ENCODE peak calls at places on chromosomes 7 and 10, in seven cellular contexts. S is OCI-LY7, R is transverse colon, H is mammary epithelial cell, D is thoracic aorta, X is choroid plexus epithelial cell, W is AG04450. C is an unnamed sample.

GRCh38 chr10:22335204-22335956 is 9.9 kb upstream of the SPAG6 start:
- DNase-seq in S (no peak), R (peak; percentile 61), H (peak; percentile 24), D (no peak), X (peak; percentile 42), W (no peak), C (no peak)

GRCh38 chr10:100670828-100671479 is 74.4 kb upstream of the PAX2 start:
- DNase-seq in S (peak; percentile 47), R (peak; percentile 27), H (no peak), D (no peak), X (peak; percentile 3), W (no peak), C (no peak)

GRCh38 chr7:7176421-7177043 is 5.8 kb upstream of the C1GALT1 start:
- DNase-seq in S (no peak), R (no peak), H (peak; percentile 87), D (no peak), X (peak; percentile 93), W (no peak), C (peak; percentile 63)

GRCh38 chr7:84697506-84697905 is 489.4 kb downstream of the SEMA3D start:
- DNase-seq in S (no peak), R (no peak), H (peak; percentile 84), D (no peak), X (peak; percentile 94), W (peak; percentile 66), C (peak; percentile 55)

GRCh38 chr7:16421333-16422099 is at the start of gene CRPPA:
- DNase-seq in S (no peak), R (peak; percentile 36), H (peak; percentile 83), D (no peak), X (peak; percentile 55), W (no peak), C (no peak)

GRCh38 chr7:116899308-116899707 is 36.9 kb downstream of the CAPZA2 start:
- DNase-seq in S (no peak), R (no peak), H (peak; percentile 35), D (no peak), X (peak; percentile 38), W (no peak), C (no peak)

GRCh38 chr10:71840177-71840711 is 10.8 kb downstream of the PSAP start:
- DNase-seq in S (no peak), R (peak; percentile 66), H (peak; percentile 88), D (peak; percentile 72), X (peak; percentile 98), W (peak; percentile 84), C (peak; percentile 96)

GRCh38 chr7:97179454-97180104 is 62.1 kb downstream of the SDHAF3 start:
- DNase-seq in S (peak; percentile 66), R (peak; percentile 23), H (peak; percentile 32), D (no peak), X (peak; percentile 79), W (peak; percentile 29), C (peak; percentile 34)

GRCh38 chr10:34187201-34187600 is 627.9 kb downstream of the PARD3 start:
- DNase-seq in S (no peak), R (no peak), H (no peak), D (no peak), X (no peak), W (no peak), C (no peak)

GRCh38 chr10:115827180-115827579 is 445.8 kb downstream of the GFRA1 start:
- DNase-seq in S (no peak), R (no peak), H (no peak), D (no peak), X (no peak), W (peak; percentile 21), C (peak; percentile 70)

GRCh38 chr7:153393666-153394065 is 634.1 kb downstream of the ACTR3B start:
- DNase-seq in S (peak; percentile 3), R (no peak), H (no peak), D (no peak), X (no peak), W (no peak), C (no peak)

GRCh38 chr7:143975617-143976016 is 21.0 kb downstream of the OR2F1 start:
- DNase-seq in S (no peak), R (no peak), H (no peak), D (no peak), X (peak; percentile 52), W (no peak), C (no peak)

DNA sequence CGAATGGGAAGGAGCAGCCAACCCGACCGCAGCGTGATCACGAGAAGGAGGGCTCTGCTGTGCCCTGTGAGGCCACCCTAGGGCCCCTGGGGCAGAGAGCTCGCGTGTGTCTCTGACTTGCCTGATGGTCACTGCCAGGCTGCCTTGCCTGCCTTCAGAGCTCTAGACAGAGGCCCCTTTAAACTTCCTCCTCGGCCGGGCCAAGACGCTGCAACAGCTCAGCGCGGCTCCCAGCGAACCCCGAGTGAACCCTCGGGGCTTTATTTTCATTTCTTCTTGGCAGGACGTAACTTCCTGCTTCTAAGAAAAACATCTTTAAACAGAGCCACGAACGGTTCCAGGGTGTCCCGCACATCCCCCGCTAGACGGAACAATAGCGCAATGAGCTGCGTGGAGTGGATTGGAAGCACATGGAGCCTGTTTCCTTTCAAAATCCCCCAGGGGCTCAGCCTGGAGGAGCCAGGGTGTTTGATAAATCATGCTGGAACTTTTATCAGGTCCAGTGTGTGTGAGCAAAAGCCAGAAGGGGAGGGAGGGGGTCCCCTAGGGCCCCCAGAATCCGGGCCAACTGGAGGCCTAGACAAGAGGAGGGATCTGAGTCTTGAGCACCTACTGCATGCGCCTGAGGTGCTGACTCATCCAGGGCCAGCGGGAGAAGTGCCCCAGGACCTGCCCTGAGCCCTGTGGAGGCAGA is 134.1 kb upstream of the GDF10 start:
- DNase-seq in S (no peak), R (peak; percentile 29), H (no peak), D (no peak), X (peak; percentile 92), W (peak; percentile 45), C (no peak)
- H3K4me3 ChIP-seq in S (no peak overlapping the region), R (no peak overlapping the region), H (peak overlapping the region; percentile 9), D (peak overlapping the region; percentile 56), X (peak overlapping the region; percentile 32), W (peak overlapping the region; percentile 3), C (no peak overlapping the region)

GRCh38 chr7:130154131-130154500 is 51.1 kb downstream of the TMEM209 start:
- DNase-seq in S (no peak), R (no peak), H (no peak), D (no peak), X (no peak), W (no peak), C (peak; percentile 37)

GRCh38 chr7:130153251-130153908 is 51.8 kb downstream of the TMEM209 start:
- DNase-seq in S (no peak), R (no peak), H (no peak), D (no peak), X (no peak), W (no peak), C (no peak)

GRCh38 chr7:130156140-130156539 is 49.1 kb downstream of the TMEM209 start:
- DNase-seq in S (no peak), R (no peak), H (no peak), D (no peak), X (no peak), W (no peak), C (no peak)

GRCh38 chr7:130152270-130153141 is 52.7 kb downstream of the TMEM209 start:
- DNase-seq in S (no peak), R (no peak), H (no peak), D (no peak), X (peak; percentile 48), W (no peak), C (no peak)

GRCh38 chr7:130154501-130155317 is 50.5 kb downstream of the TMEM209 start:
- DNase-seq in S (no peak), R (no peak), H (no peak), D (no peak), X (no peak), W (no peak), C (no peak)
- TF ChIP-seq CTCF in S (peak; percentile 35), R (no peak), H (no peak), D (no peak), X (peak; percentile 41), W (peak; percentile 33), C (peak; percentile 41)

DNA sequence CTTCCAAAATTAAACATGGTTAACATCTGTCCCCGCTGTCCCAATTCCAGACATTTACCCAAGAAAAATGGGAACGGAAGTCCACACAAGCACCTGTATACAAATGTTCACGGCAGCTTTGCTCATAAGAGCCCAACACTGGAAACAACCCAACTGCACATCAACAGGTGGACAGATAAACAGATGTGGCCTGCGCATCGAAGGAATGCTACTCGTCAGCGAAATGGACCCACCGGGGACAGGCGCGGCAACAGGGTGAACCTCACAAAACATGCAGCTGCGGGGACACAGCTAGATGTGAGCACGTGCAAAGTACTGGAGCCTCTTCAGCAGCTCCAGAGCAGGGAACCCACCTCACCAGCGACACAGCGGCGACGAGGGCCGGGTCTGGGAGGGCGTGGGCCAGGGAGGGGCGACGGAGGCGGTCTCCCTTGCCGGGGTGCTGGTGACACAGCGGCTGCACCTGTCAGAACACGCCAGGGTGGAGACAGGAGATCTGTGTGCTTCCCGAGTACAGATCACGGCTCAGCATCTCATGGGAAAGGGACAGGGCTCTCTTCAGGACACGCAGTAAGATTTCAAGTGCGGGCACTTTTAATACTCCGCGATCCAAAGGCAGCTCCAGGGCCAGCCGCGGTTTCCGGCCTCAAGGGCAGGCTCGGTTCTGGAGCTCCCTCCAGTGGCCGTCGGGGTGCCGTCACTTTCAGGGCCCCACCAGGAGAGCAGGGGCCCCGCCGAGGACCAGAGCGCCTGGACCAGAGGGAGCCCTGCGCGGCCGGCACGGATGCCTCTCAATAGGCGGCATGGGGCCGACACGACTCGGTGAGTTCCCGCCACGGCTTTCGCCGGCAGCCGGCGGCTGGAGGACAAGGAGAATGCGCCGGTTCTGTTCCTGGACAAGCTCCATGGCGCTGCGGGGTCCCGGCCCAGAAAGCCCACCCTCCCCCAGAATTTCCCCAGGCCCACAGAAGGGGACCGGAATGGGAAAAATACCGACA is 21.2 kb downstream of the GPR146 start:
- DNase-seq in S (peak; percentile 80), R (peak; percentile 88), H (peak; percentile 44), D (peak; percentile 46), X (peak; percentile 76), W (no peak), C (no peak)
- H3K4me3 ChIP-seq in S (peak overlapping the region; percentile 38), R (no peak overlapping the region), H (no peak overlapping the region), D (peak overlapping the region; percentile 62), X (no peak overlapping the region), W (no peak overlapping the region), C (no peak overlapping the region)

DNA sequence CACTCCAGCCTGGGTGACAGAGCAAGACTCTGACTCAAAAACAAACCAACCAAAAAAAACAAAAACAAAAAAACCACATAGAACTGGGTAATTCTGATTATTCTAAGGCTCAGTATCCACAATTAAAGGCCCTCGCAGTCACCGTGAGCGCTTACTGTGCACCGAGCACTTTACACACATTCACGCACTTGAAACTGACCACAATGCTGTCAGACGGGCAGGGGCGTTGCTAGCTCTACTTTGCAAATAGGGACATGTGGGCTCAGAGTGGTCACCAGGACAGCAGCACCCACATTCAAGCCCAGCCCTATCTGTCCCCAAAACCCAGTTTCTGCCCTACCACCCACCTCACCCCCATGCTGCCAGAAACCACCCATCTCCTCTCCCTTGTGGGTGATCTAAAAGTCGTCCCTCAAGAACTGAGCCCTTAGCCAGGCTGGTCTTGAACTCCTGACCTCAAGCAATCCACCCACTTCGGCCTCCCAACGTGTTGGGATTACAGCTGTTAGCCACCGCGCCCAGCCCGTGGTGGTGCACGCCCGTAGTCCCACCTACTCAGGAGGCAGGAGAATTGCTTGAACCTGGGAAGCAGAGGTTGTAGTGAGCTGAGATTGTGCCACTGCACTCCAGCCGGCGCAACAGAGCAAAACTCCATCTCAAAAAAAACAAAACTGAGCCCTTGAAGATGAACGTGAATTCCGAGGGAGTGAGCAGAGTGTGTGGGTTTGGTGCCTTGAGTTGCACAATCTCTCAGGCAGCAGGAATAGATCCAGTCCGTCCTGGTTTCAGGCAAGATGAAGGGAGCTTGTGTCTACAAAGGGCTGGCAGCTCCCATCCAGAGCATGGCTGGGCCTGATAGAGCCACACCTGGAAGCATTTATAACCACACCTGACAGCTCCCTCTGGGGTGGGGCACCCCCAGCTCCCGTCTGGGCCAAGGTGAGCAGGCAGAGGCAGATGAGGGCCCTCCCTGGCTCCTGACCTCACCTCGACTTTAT is 5.4 kb upstream of the HSPB1 start:
- DNase-seq in S (no peak), R (peak; percentile 90), H (peak; percentile 100), D (no peak), X (peak; percentile 93), W (peak; percentile 84), C (no peak)
- TF ChIP-seq CTCF in S (no peak), R (no peak), H (peak; percentile 29), D (no peak), X (peak; percentile 31), W (no peak), C (no peak)